ENCODE peak calls at places on chromosomes 7 and 10, in eight cellular contexts. G, W, U, V, L, Z, Q and S are unnamed samples.

GRCh38 chr7:45252248-45252647 is 94.7 kb downstream of the RAMP3 start:
- DNase-seq in U (no peak), Z (no peak), W (no peak), L (no peak), G (no peak), Q (no peak), V (no peak), S (no peak)

GRCh38 chr7:111931016-111931517 is 275.1 kb downstream of the DOCK4 start:
- DNase-seq in L (peak; percentile 79), Z (peak; percentile 26), Q (peak; percentile 98), G (no peak), W (no peak), V (no peak), U (no peak), S (no peak)

GRCh38 chr7:132666076-132666775 is 90.0 kb upstream of the PLXNA4 start:
- DNase-seq in Q (no peak), Z (no peak), U (no peak), V (no peak), G (no peak), L (peak; percentile 5), W (no peak), S (no peak)

GRCh38 chr7:15921576-15921975 is 235.1 kb upstream of the MEOX2 start:
- DNase-seq in W (no peak), Z (no peak), V (no peak), G (no peak), L (peak; percentile 25), U (no peak), Q (no peak), S (no peak)

GRCh38 chr7:6015917-6016652 is 7.0 kb downstream of the AIMP2 start:
- DNase-seq in G (no peak), V (no peak), Q (peak; percentile 97), U (no peak), W (peak; percentile 86), Z (no peak), L (peak; percentile 95), S (peak; percentile 19)

GRCh38 chr7:55288070-55288824 is 76.9 kb upstream of the LANCL2 start:
- DNase-seq in G (no peak), Z (no peak), L (no peak), V (no peak), Q (no peak), U (peak; percentile 94), W (no peak), S (no peak)

GRCh38 chr7:13992621-13992982 is 3.1 kb upstream of the ETV1 start:
- DNase-seq in Z (no peak), U (no peak), L (no peak), G (no peak), W (no peak), V (no peak), Q (no peak), S (no peak)

GRCh38 chr10:123677556-123677955 is 11.4 kb downstream of the GPR26 start:
- DNase-seq in V (no peak), Q (no peak), L (no peak), U (no peak), Z (no peak), W (no peak), G (no peak), S (no peak)

GRCh38 chr7:105224884-105225651 is 163.7 kb downstream of the SRPK2 start:
- DNase-seq in L (peak; percentile 94), U (no peak), G (no peak), Q (peak; percentile 97), Z (no peak), W (no peak), V (no peak), S (no peak)

GRCh38 chr7:41415473-41416207 is 287.2 kb downstream of the INHBA start:
- DNase-seq in W (no peak), L (no peak), U (no peak), V (no peak), Z (no peak), Q (no peak), G (no peak), S (no peak)

GRCh38 chr7:47392241-47392759 is 189.6 kb downstream of the TNS3 start:
- DNase-seq in U (peak; percentile 30), Q (no peak), G (no peak), L (peak; percentile 98), V (no peak), Z (no peak), W (peak; percentile 76), S (peak; percentile 15)

GRCh38 chr7:133570321-133570720 is 317.4 kb downstream of the EXOC4 start:
- DNase-seq in Q (no peak), W (no peak), G (no peak), L (peak; percentile 18), Z (no peak), U (no peak), V (no peak), S (no peak)

GRCh38 chr7:142811154-142811737 is 40.5 kb downstream of the PRSS2 start:
- DNase-seq in V (no peak), U (no peak), Z (no peak), G (no peak), Q (peak; percentile 97), L (peak; percentile 65), W (no peak), S (peak; percentile 41)

GRCh38 chr7:100431286-100431735 is 1.7 kb downstream of the MEPCE start:
- DNase-seq in G (no peak), U (no peak), Q (no peak), W (no peak), V (no peak), Z (no peak), L (no peak), S (no peak)

GRCh38 chr10:114306116-114306973 is 67.3 kb downstream of the VWA2 start:
- DNase-seq in Z (no peak), L (peak; percentile 98), G (no peak), Q (peak; percentile 95), W (no peak), V (no peak), U (no peak), S (no peak)

GRCh38 chr10:130227883-130228282 is 91.7 kb downstream of the GLRX3 start:
- DNase-seq in W (no peak), Z (no peak), Q (no peak), L (no peak), U (no peak), V (no peak), G (no peak), S (no peak)

GRCh38 chr10:22911889-22912762 is 15.7 kb upstream of the ARMC3 start:
- DNase-seq in Q (no peak), G (no peak), Z (peak; percentile 69), V (peak; percentile 32), W (no peak), L (peak; percentile 56), U (peak; percentile 61), S (no peak)

GRCh38 chr7:90597527-90597871 is 1.4 kb downstream of the CDK14 start:
- DNase-seq in L (peak; percentile 54), Q (no peak), Z (no peak), G (no peak), W (no peak), V (no peak), U (no peak), S (no peak)

GRCh38 chr10:31739759-31740158 is 188.9 kb downstream of the ARHGAP12 start:
- DNase-seq in Z (no peak), V (no peak), L (peak; percentile 90), W (no peak), U (no peak), G (no peak), Q (peak; percentile 33), S (no peak)

GRCh38 chr7:18019562-18019961 is 8.1 kb downstream of the PRPS1L1 start:
- DNase-seq in G (no peak), U (no peak), L (peak; percentile 61), Q (no peak), V (no peak), W (no peak), Z (no peak), S (no peak)

GRCh38 chr10:95467162-95467599 is 94.0 kb downstream of the SORBS1 start:
- DNase-seq in Z (no peak), U (no peak), W (peak; percentile 58), L (peak; percentile 63), G (no peak), V (peak; percentile 64), Q (peak; percentile 56), S (no peak)

GRCh38 chr10:132162021-132162531 is 24.7 kb upstream of the DPYSL4 start:
- DNase-seq in L (no peak), U (no peak), Z (no peak), V (no peak), G (no peak), Q (no peak), W (peak; percentile 6), S (no peak)

GRCh38 chr7:311796-312195 is 21.8 kb downstream of the FOXL3 start:
- DNase-seq in Z (no peak), V (no peak), W (no peak), L (no peak), U (no peak), G (no peak), Q (no peak), S (no peak)

GRCh38 chr7:91929463-91929862 is 11.2 kb upstream of the AKAP9 start:
- DNase-seq in U (no peak), Q (peak; percentile 44), L (no peak), V (no peak), G (no peak), Z (no peak), W (no peak), S (no peak)

GRCh38 chr10:34526758-34527730 is 288.1 kb downstream of the PARD3 start:
- DNase-seq in V (no peak), W (no peak), Q (no peak), L (peak; percentile 95), Z (no peak), U (no peak), G (no peak), S (no peak)